ENCODE peak calls at places on chromosome 20, in six cellular contexts. E is HCEC 1CT, I is NCI-H1436, G is Caki2, V is T-cell, C is OCI-LY7. A is an unnamed sample.

GRCh38 chr20:7937328-7937727 is 2.9 kb downstream of the HAO1 start:
- DNase-seq in E (no peak), I (no peak), G (no peak), V (no peak), C (no peak), A (no peak)

GRCh38 chr20:25389858-25390537 is 637 bp downstream of the ABHD12 start:
- DNase-seq in E (no peak), I (no peak), G (no peak), V (no peak), C (no peak), A (peak; percentile 10)

GRCh38 chr20:32580194-32580593 is 4.9 kb downstream of the NOL4L start:
- DNase-seq in E (no peak), I (no peak), G (no peak), V (no peak), C (no peak), A (no peak)

GRCh38 chr20:61296629-61297019 is 44.6 kb downstream of the CDH4 start:
- DNase-seq in E (no peak), I (no peak), G (no peak), V (no peak), C (no peak), A (no peak)

GRCh38 chr20:25223179-25223661 is 24.7 kb upstream of the PYGB start:
- DNase-seq in E (peak; percentile 93), I (no peak), G (peak; percentile 94), V (no peak), C (peak; percentile 13), A (no peak)

GRCh38 chr20:54199721-54200176 is 8.1 kb upstream of the PFDN4 start:
- DNase-seq in E (peak; percentile 54), I (peak; percentile 22), G (peak; percentile 76), V (peak; percentile 62), C (peak; percentile 64), A (peak; percentile 44)

GRCh38 chr20:25025091-25025861 is 32.7 kb downstream of the ACSS1 start:
- DNase-seq in E (no peak), I (no peak), G (no peak), V (no peak), C (no peak), A (no peak)

GRCh38 chr20:15673206-15673605 is 900.0 kb downstream of the KIF16B start:
- DNase-seq in E (no peak), I (no peak), G (peak; percentile 39), V (no peak), C (no peak), A (no peak)

GRCh38 chr20:10200329-10200728 is 18.3 kb upstream of the SNAP25 start:
- DNase-seq in E (no peak), I (no peak), G (no peak), V (no peak), C (no peak), A (no peak)

GRCh38 chr20:11204926-11205768 is 531.3 kb upstream of the JAG1 start:
- DNase-seq in E (peak; percentile 54), I (peak; percentile 51), G (peak; percentile 78), V (no peak), C (peak; percentile 50), A (no peak)

GRCh38 chr20:45301824-45302251 is 4.8 kb upstream of the RBPJL start:
- DNase-seq in E (no peak), I (no peak), G (no peak), V (no peak), C (no peak), A (no peak)

GRCh38 chr20:33732166-33732970 is 572 bp downstream of the ZNF341 start:
- DNase-seq in E (no peak), I (peak; percentile 96), G (peak; percentile 79), V (peak; percentile 32), C (peak; percentile 93), A (no peak)

GRCh38 chr20:50286609-50287008 is 96.0 kb downstream of the CEBPB start:
- DNase-seq in E (peak; percentile 73), I (no peak), G (peak; percentile 67), V (no peak), C (peak; percentile 41), A (no peak)

GRCh38 chr20:35395728-35396127 is 16.0 kb downstream of the UQCC1 start:
- DNase-seq in E (peak; percentile 26), I (no peak), G (peak; percentile 20), V (no peak), C (no peak), A (no peak)

GRCh38 chr20:42530855-42531674 is 658.6 kb downstream of the PTPRT start:
- DNase-seq in E (no peak), I (no peak), G (peak; percentile 19), V (no peak), C (peak; percentile 40), A (no peak)

GRCh38 chr20:53574819-53575218 is 18.8 kb downstream of the ZNF217 start:
- DNase-seq in E (no peak), I (no peak), G (no peak), V (no peak), C (no peak), A (no peak)

GRCh38 chr20:33445881-33446615 is 2.5 kb upstream of the SNTA1 start:
- DNase-seq in E (no peak), I (no peak), G (no peak), V (no peak), C (peak; percentile 84), A (no peak)

GRCh38 chr20:5309971-5310370 is 6.8 kb downstream of the PROKR2 start:
- DNase-seq in E (peak; percentile 2), I (no peak), G (no peak), V (no peak), C (no peak), A (no peak)

GRCh38 chr20:25421107-25421506 is 13.6 kb downstream of the GINS1 start:
- DNase-seq in E (no peak), I (no peak), G (no peak), V (no peak), C (no peak), A (no peak)

GRCh38 chr20:50572922-50573777 is 63.0 kb downstream of the PTPN1 start:
- DNase-seq in E (peak; percentile 42), I (no peak), G (no peak), V (no peak), C (no peak), A (no peak)

GRCh38 chr20:17787816-17788215 is 88.0 kb downstream of the BANF2 start:
- DNase-seq in E (no peak), I (no peak), G (no peak), V (no peak), C (no peak), A (no peak)

GRCh38 chr20:45322952-45323383 is 14.9 kb upstream of the MATN4 start:
- DNase-seq in E (no peak), I (no peak), G (no peak), V (no peak), C (peak; percentile 75), A (no peak)

GRCh38 chr20:18456600-18456999 is 10.2 kb downstream of the DZANK1 start:
- DNase-seq in E (no peak), I (no peak), G (no peak), V (no peak), C (no peak), A (no peak)